ENCODE peak calls at places on chromosome 7, in seven cellular contexts. U is GM23248, T is fibroblast of lung, I is IMR-90, H is neuronal stem cell, N is spleen, K is right lobe of liver. V is an unnamed sample. For H3K4me1 and H3K9me3, the result is how much of the 10 kb centered on the place peaks cover.

GRCh38 chr7:98148607-98149006 is 41.9 kb downstream of the LMTK2 start:
- DNase-seq in U (no peak), T (no peak), I (no peak), H (no peak), N (no peak), K (no peak), V (no peak)

GRCh38 chr7:128167316-128167691 is 73.8 kb upstream of the LEP start:
- DNase-seq in U (peak), T (peak), I (peak), H (no peak), N (no peak), K (peak), V (no peak)

GRCh38 chr7:135976312-135977019 is 693 bp downstream of the MTPN start:
- DNase-seq in U (peak), T (no peak), I (peak), H (no peak), N (peak), K (no peak), V (no peak)

GRCh38 chr7:124702385-124702784 is 63.2 kb downstream of the GPR37 start:
- DNase-seq in U (no peak), T (peak), I (peak), H (no peak), N (no peak), K (no peak), V (no peak)

GRCh38 chr7:138126928-138127327 is 50.7 kb downstream of the AKR1D1 start:
- DNase-seq in U (no peak), T (no peak), I (no peak), H (no peak), N (no peak), K (no peak), V (no peak)

GRCh38 chr7:150413640-150414081 is 34.5 kb downstream of the ZNF775 start:
- DNase-seq in U (no peak), T (peak), I (peak), H (no peak), N (no peak), K (no peak), V (no peak)

GRCh38 chr7:81330108-81330507 is 411.3 kb upstream of the SEMA3C start:
- DNase-seq in U (no peak), T (no peak), I (no peak), H (no peak), N (no peak), K (no peak), V (no peak)

GRCh38 chr7:103765891-103766290 is 223.6 kb downstream of the RELN start:
- DNase-seq in U (no peak), T (no peak), I (peak), H (peak), N (no peak), K (no peak), V (no peak)

GRCh38 chr7:68691261-68692216 is 906.7 kb upstream of the AUTS2 start:
- DNase-seq in U (peak), T (peak), I (peak), H (no peak), N (no peak), K (no peak), V (no peak)

GRCh38 chr7:27105161-27106122 is 3.0 kb upstream of the HOXA2 start:
- DNase-seq in U (no peak), T (peak), I (peak), H (no peak), N (no peak), K (no peak), V (no peak)

GRCh38 chr7:98423043-98423442 is 22.2 kb upstream of the BAIAP2L1 start:
- DNase-seq in U (peak), T (peak), I (peak), H (no peak), N (no peak), K (no peak), V (no peak)

GRCh38 chr7:129865093-129865931 is 87.4 kb downstream of the UBE2H start:
- DNase-seq in U (peak), T (peak), I (peak), H (no peak), N (no peak), K (no peak), V (no peak)

GRCh38 chr7:4782333-4783291 is 7.2 kb downstream of the AP5Z1 start:
- DNase-seq in U (no peak), T (no peak), I (no peak), H (no peak), N (peak), K (no peak), V (no peak)

GRCh38 chr7:68689087-68689433 is 909.2 kb upstream of the AUTS2 start:
- DNase-seq in U (no peak), T (peak), I (no peak), H (no peak), N (no peak), K (no peak), V (no peak)

GRCh38 chr7:39248693-39249090 is 271.0 kb downstream of the POU6F2 start:
- DNase-seq in U (no peak), T (no peak), I (no peak), H (no peak), N (no peak), K (no peak), V (no peak)

GRCh38 chr7:20340839-20341238 is 10.1 kb downstream of the ITGB8 start:
- DNase-seq in U (no peak), T (no peak), I (no peak), H (peak), N (no peak), K (no peak), V (no peak)

GRCh38 chr7:48384180-48384752 is 213.0 kb downstream of the ABCA13 start:
- DNase-seq in U (no peak), T (no peak), I (no peak), H (no peak), N (no peak), K (no peak), V (no peak)

GRCh38 chr7:46424934-46425333 is 503.9 kb upstream of the IGFBP3 start:
- DNase-seq in U (no peak), T (peak), I (no peak), H (no peak), N (no peak), K (no peak), V (no peak)

DNA sequence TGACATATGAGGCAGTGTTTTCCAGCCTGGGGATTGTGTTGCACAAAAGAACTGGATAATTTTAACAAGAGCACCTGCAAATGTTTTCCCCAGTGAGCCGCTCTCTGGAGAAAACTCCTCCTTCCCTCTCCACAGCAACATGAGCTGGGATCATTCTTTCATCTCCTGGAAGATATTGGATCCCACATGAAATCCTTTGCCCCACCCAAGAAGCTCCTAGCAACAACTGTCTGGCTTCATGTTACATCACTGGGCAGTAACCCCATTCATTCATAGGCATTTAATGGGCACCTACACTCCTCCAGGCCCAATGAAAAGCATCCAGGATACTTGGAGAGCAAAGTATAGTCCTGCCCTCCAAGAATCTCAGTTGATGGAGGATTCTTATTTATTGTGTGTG is 27.2 kb downstream of the LSM5 start:
- DNase-seq in U (no peak), T (no peak), I (no peak), H (no peak), N (no peak), K (no peak), V (no peak)
- H3K4me1 ChIP-seq in U (under half), T (under half), I (under half), H (under half), N (under half), K (under half), V (under half)

GRCh38 chr7:35819310-35819709 is 18.5 kb downstream of the SEPTIN7 start:
- DNase-seq in U (no peak), T (no peak), I (no peak), H (no peak), N (no peak), K (no peak), V (no peak)
- H3K9me3 ChIP-seq in U (under half), T (under half), I (under half), H (under half), N (under half), K (under half), V (under half)

DNA sequence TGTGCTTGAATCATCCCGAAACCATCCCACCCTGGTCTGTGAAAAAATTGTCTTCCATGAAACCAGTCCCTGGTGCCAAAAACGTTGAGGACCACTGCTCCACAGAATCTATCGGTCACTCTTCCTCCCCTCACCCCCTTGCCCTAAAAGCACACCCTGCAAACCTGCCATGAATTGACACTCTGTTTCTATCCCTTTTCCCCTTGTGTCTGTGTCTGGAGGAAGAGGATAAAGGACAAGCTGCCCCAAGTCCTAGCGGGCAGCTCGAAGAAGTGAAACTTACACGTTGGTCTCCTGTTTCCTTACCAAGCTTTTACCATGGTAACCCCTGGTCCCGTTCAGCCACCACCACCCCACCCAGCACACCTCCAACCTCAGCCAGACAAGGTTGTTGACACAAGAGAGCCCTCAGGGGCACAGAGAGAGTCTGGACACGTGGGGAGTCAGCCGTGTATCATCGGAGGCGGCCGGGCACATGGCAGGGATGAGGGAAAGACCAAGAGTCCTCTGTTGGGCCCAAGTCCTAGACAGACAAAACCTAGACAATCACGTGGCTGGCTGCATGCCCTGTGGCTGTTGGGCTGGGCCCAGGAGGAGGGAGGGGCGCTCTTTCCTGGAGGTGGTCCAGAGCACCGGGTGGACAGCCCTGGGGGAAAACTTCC is 784 bp upstream of the SERPINE1 start:
- DNase-seq in U (peak), T (peak), I (peak), H (no peak), N (no peak), K (peak), V (peak)
- H3K4me1 ChIP-seq in U (half or more), T (under half), I (under half), H (under half), N (under half), K (half or more), V (half or more)

GRCh38 chr7:71548746-71549145 is 416.8 kb downstream of the GALNT17 start:
- DNase-seq in U (no peak), T (peak), I (no peak), H (no peak), N (no peak), K (no peak), V (no peak)
- H3K9me3 ChIP-seq in U (under half), T (under half), I (under half), H (under half), N (under half), K (under half), V (under half)

GRCh38 chr7:55026867-55027490 is 8.2 kb downstream of the EGFR start:
- DNase-seq in U (peak), T (no peak), I (peak), H (no peak), N (no peak), K (no peak), V (no peak)
- H3K4me1 ChIP-seq in U (half or more), T (under half), I (under half), H (under half), N (under half), K (under half), V (under half)

DNA sequence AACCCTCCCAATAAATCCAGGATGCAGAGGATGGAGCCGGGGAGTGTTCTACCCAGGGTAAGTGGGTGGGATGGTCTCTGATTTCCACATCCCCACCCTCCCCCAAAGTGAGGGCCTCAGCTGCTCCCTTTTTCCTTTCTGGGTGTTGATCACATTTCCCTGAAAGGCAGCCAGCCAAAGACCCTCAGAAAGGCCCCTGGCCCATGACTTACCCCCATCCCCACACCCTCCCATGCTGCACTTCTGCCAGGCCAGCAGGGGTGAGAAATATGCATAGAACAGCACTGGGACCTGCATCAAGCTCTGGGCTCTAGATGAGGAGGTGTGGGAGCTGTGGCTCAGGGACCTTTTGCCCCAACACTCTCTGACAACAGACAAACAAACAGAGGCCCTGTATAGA is 927.3 kb upstream of the ZNF722 start:
- DNase-seq in U (no peak), T (no peak), I (no peak), H (no peak), N (no peak), K (peak), V (no peak)
- H3K9me3 ChIP-seq in U (under half), T (under half), I (under half), H (under half), N (under half), K (under half), V (under half)

DNA sequence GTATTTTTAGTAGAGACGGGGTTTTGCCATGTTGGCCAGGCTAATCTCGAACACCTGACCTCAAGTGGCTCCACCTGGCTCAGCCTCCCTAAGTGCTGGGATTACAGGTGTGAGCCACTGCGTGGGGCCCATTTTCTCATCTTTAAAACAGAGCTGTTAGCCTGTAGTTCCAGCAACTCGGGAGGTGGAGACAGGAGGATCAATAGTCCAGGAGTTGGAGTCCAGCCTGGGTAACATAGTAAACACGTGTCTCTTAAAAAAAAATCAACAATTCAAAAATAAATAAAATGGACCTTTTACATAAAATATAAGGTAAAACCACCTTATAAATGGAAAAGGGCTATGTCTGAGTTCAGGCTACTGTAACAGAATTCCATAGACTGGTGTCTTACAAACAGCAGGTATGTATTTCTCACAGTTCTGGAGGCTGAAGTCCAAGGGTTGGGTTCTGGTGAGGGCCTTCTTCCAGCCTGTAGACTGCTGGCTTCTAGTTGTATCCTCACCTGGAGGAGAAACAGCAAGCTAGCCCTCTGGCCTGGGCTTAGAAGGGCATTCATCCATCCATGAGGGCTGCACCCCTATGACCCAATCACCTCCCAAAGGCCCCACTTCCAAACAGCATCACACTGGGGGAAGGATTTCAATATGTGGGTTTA is 7.0 kb upstream of the PVRIG start:
- DNase-seq in U (no peak), T (no peak), I (no peak), H (no peak), N (peak), K (peak), V (no peak)
- H3K4me1 ChIP-seq in U (under half), T (under half), I (under half), H (under half), N (under half), K (under half), V (under half)

GRCh38 chr7:158362912-158363905 is 224.4 kb downstream of the PTPRN2 start:
- DNase-seq in U (no peak), T (no peak), I (no peak), H (peak), N (peak), K (no peak), V (no peak)

GRCh38 chr7:158357898-158358821 is 229.5 kb downstream of the PTPRN2 start:
- DNase-seq in U (no peak), T (no peak), I (no peak), H (no peak), N (peak), K (no peak), V (no peak)

GRCh38 chr7:158362001-158362400 is 225.6 kb downstream of the PTPRN2 start:
- DNase-seq in U (no peak), T (no peak), I (no peak), H (no peak), N (peak), K (no peak), V (no peak)

GRCh38 chr7:158358926-158359645 is 228.5 kb downstream of the PTPRN2 start:
- DNase-seq in U (no peak), T (no peak), I (no peak), H (no peak), N (peak), K (no peak), V (no peak)

DNA sequence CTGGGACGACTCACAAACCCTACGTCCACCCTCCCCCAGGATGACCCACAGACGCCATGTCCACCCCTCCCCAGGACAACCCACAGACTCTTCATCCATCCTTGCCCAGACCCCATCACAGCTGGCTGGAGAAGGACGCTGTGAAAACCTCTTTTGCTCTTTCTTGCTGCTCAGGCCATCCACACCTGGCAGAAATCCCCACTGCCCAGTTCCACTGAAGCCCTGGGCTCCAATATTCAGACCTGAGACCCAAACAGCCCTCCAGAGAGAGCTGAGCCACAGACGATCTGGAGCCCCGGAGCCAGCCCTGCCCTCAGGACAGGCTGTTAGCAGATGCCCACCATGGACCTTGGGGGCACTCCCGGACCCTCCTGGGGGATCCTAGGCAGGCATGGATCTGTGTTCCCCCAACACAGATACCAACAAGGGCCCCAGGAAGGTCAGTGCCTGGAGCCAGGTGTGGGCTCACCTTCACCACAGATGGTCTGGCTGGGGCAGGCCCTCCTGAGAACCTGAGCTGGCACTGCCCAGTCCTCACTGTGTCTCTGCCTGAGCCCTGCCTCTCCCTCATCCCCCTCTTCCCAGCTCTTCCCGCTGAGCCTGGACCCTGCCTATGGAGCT is 226.2 kb downstream of the PTPRN2 start:
- DNase-seq in U (no peak), T (no peak), I (no peak), H (no peak), N (peak), K (no peak), V (no peak)
- H3K9me3 ChIP-seq in U (under half), T (under half), I (half or more), H (under half), N (under half), K (under half), V (under half)

DNA sequence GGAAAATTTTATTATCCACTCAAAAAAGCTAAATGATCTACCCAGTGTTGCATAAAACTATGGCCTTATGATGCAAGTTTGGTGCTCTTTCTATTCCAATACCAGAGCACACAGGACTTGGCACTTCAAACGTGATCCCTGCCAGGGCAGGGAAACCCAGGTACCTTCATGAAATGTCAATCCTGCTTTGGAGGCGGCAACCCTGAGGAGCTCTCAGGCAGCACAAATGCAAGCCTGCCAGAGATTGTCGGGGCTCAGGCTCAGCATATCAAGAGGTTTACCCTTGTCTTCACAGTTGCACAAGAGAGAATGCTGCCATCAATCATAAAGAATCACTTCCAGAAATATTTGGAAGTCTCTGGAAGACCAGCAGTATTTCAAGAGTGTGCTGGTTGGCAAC is 151.5 kb downstream of the GLI3 start:
- DNase-seq in U (no peak), T (no peak), I (no peak), H (no peak), N (no peak), K (peak), V (no peak)
- H3K4me1 ChIP-seq in U (under half), T (under half), I (under half), H (under half), N (under half), K (under half), V (under half)

DNA sequence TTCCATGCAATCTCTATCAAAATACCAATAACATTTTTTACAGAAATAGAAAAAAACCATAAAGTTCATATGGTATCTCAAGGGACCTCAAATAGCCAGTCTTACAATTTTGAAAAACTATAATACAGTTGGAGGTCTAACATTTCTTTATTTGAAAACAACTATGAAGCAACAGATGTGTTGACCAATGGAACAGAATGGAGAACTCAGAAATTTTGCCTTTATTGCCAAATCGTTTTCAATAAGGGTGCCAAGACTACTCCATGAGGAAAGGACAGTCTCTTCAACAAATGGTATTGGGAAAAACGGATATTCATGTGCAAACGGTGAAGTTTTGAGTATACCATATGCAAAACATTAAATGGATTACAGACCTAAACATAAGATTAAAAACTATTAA is 470.8 kb upstream of the DPP6 start:
- DNase-seq in U (no peak), T (no peak), I (no peak), H (no peak), N (no peak), K (no peak), V (no peak)
- H3K9me3 ChIP-seq in U (under half), T (under half), I (under half), H (under half), N (under half), K (under half), V (under half)